ENCODE peak calls at places on chromosomes 6 and 20, in nine cellular contexts. W is Kasumi-1, L is heart right ventricle, Y is sigmoid colon, T is HFFc6, C is HT1080, K is NCI-H1092 treated with DMSO at 0.1 percent for 48 hours, M is fibroblast of the aortic adventitia, O is NCI-H1105. U is an unnamed sample.

GRCh38 chr20:3970016-3970415 is 45.3 kb downstream of the RNF24 start:
- DNase-seq in W (no peak), L (no peak), Y (no peak), T (no peak), C (no peak), K (no peak), M (no peak), O (no peak), U (peak; percentile 55)

GRCh38 chr6:100152201-100152600 is 158.2 kb upstream of the MCHR2 start:
- DNase-seq in W (no peak), L (no peak), Y (no peak), T (no peak), C (no peak), K (no peak), M (peak; percentile 35), O (no peak), U (no peak)

GRCh38 chr6:113385020-113385431 is 472.1 kb upstream of the MARCKS start:
- DNase-seq in W (no peak), L (no peak), Y (no peak), T (peak; percentile 23), C (no peak), K (no peak), M (peak; percentile 53), O (no peak), U (no peak)

GRCh38 chr6:29081312-29081711 is 5.8 kb downstream of the OR2B3 start:
- DNase-seq in W (no peak), L (no peak), Y (no peak), T (no peak), C (no peak), K (no peak), M (no peak), O (no peak), U (no peak)

GRCh38 chr6:107665386-107665785 is 158.7 kb downstream of the SCML4 start:
- DNase-seq in W (no peak), L (no peak), Y (no peak), T (peak; percentile 11), C (peak; percentile 34), K (peak; percentile 31), M (peak; percentile 65), O (no peak), U (no peak)

GRCh38 chr6:68326762-68327161 is 308.3 kb upstream of the ADGRB3 start:
- DNase-seq in W (no peak), L (no peak), Y (no peak), T (no peak), C (no peak), K (no peak), M (no peak), O (no peak), U (no peak)

GRCh38 chr6:87881342-87881895 is 166.2 kb upstream of the SPACA1 start:
- DNase-seq in W (no peak), L (no peak), Y (no peak), T (no peak), C (no peak), K (no peak), M (no peak), O (no peak), U (no peak)

GRCh38 chr20:49448917-49449316 is 33.6 kb downstream of the KCNB1 start:
- DNase-seq in W (no peak), L (no peak), Y (peak; percentile 39), T (no peak), C (no peak), K (no peak), M (no peak), O (no peak), U (peak; percentile 81)

GRCh38 chr20:17650816-17651760 is 31.0 kb downstream of the RRBP1 start:
- DNase-seq in W (no peak), L (no peak), Y (peak; percentile 60), T (peak; percentile 19), C (no peak), K (no peak), M (peak; percentile 65), O (no peak), U (no peak)

GRCh38 chr6:152557502-152557901 is 79.7 kb downstream of the SYNE1 start:
- DNase-seq in W (no peak), L (no peak), Y (no peak), T (no peak), C (no peak), K (no peak), M (no peak), O (no peak), U (no peak)

GRCh38 chr6:127695108-127695507 is 118.1 kb downstream of the C6orf58 start:
- DNase-seq in W (no peak), L (no peak), Y (no peak), T (no peak), C (no peak), K (no peak), M (no peak), O (no peak), U (no peak)

GRCh38 chr20:35954200-35954906 is at the start of gene SCAND1:
- DNase-seq in W (peak; percentile 96), L (peak; percentile 96), Y (peak; percentile 97), T (peak; percentile 97), C (peak; percentile 98), K (peak; percentile 94), M (peak; percentile 97), O (peak; percentile 97), U (peak; percentile 100)

GRCh38 chr20:43507150-43508080 is at the start of gene L3MBTL1:
- DNase-seq in W (no peak), L (peak; percentile 55), Y (no peak), T (no peak), C (no peak), K (peak; percentile 31), M (peak; percentile 12), O (peak; percentile 25), U (no peak)

GRCh38 chr6:133132092-133132491 is 109.1 kb upstream of the EYA4 start:
- DNase-seq in W (no peak), L (no peak), Y (no peak), T (no peak), C (no peak), K (peak; percentile 56), M (no peak), O (peak; percentile 88), U (no peak)

GRCh38 chr6:29905286-29905685 is 37.0 kb upstream of the HLA-A start:
- DNase-seq in W (no peak), L (no peak), Y (no peak), T (no peak), C (no peak), K (no peak), M (no peak), O (no peak), U (no peak)

GRCh38 chr6:134875367-134875766 is 74.5 kb downstream of the ALDH8A1 start:
- DNase-seq in W (no peak), L (no peak), Y (no peak), T (no peak), C (peak; percentile 30), K (no peak), M (peak; percentile 46), O (no peak), U (no peak)

GRCh38 chr20:40749985-40750506 is 61.0 kb upstream of the MAFB start:
- DNase-seq in W (no peak), L (no peak), Y (no peak), T (no peak), C (peak; percentile 20), K (no peak), M (no peak), O (no peak), U (no peak)

GRCh38 chr20:61684583-61685235 is 381.0 kb downstream of the TAF4 start:
- DNase-seq in W (no peak), L (no peak), Y (no peak), T (no peak), C (no peak), K (no peak), M (no peak), O (no peak), U (no peak)

GRCh38 chr20:5128886-5129285 is 2.1 kb downstream of the CDS2 start:
- DNase-seq in W (no peak), L (no peak), Y (no peak), T (no peak), C (no peak), K (no peak), M (no peak), O (no peak), U (no peak)

GRCh38 chr6:43771858-43772570 is 2.0 kb downstream of the VEGFA start:
- DNase-seq in W (no peak), L (peak; percentile 80), Y (peak; percentile 91), T (peak; percentile 28), C (no peak), K (peak; percentile 13), M (no peak), O (no peak), U (peak; percentile 84)

GRCh38 chr20:6583134-6583738 is 184.2 kb upstream of the BMP2 start:
- DNase-seq in W (peak; percentile 63), L (peak; percentile 28), Y (peak; percentile 67), T (no peak), C (peak; percentile 57), K (peak; percentile 55), M (peak; percentile 60), O (peak; percentile 20), U (peak; percentile 70)

GRCh38 chr20:44956410-44956809 is 3.8 kb downstream of the TOMM34 start:
- DNase-seq in W (no peak), L (no peak), Y (no peak), T (no peak), C (no peak), K (no peak), M (no peak), O (no peak), U (peak; percentile 89)

GRCh38 chr6:26045046-26045938 is 41.9 kb upstream of the HFE start:
- DNase-seq in W (peak; percentile 93), L (peak; percentile 31), Y (peak; percentile 94), T (peak; percentile 98), C (peak; percentile 97), K (no peak), M (peak; percentile 96), O (peak; percentile 93), U (no peak)

GRCh38 chr20:43477193-43477592 is 19.5 kb downstream of the SRSF6 start:
- DNase-seq in W (no peak), L (no peak), Y (no peak), T (no peak), C (no peak), K (no peak), M (no peak), O (no peak), U (no peak)

GRCh38 chr6:36848658-36849441 is 9.6 kb upstream of the CPNE5 start:
- DNase-seq in W (peak; percentile 24), L (peak; percentile 67), Y (no peak), T (no peak), C (no peak), K (no peak), M (no peak), O (peak; percentile 86), U (peak; percentile 66)

GRCh38 chr6:73929421-73929820 is 233.4 kb downstream of the CD109 start:
- DNase-seq in W (no peak), L (no peak), Y (no peak), T (peak; percentile 7), C (peak; percentile 46), K (no peak), M (no peak), O (no peak), U (no peak)

GRCh38 chr20:64226686-64227576 is 28.6 kb upstream of the PCMTD2 start:
- DNase-seq in W (no peak), L (peak; percentile 3), Y (no peak), T (no peak), C (no peak), K (no peak), M (no peak), O (no peak), U (no peak)

GRCh38 chr20:60001027-60001567 is 42.9 kb downstream of the CDH26 start:
- DNase-seq in W (no peak), L (no peak), Y (no peak), T (no peak), C (no peak), K (peak; percentile 56), M (no peak), O (peak; percentile 48), U (no peak)

GRCh38 chr6:5151295-5151954 is 66.3 kb downstream of the PPP1R3G start:
- DNase-seq in W (no peak), L (no peak), Y (no peak), T (no peak), C (no peak), K (no peak), M (peak; percentile 14), O (no peak), U (no peak)

GRCh38 chr6:168526841-168527281 is 85.9 kb downstream of the SMOC2 start:
- DNase-seq in W (no peak), L (peak; percentile 50), Y (peak; percentile 78), T (no peak), C (no peak), K (peak; percentile 97), M (peak; percentile 67), O (peak; percentile 94), U (no peak)

GRCh38 chr20:41446471-41446870 is 79.9 kb upstream of the EMILIN3 start:
- DNase-seq in W (no peak), L (no peak), Y (no peak), T (no peak), C (no peak), K (no peak), M (no peak), O (no peak), U (peak; percentile 25)